ENCODE peak calls at places on chromosomes 12 and 14, in five cellular contexts. Z is HepG2, C is HCT116, D is K562, S is GM12878. O is an unnamed sample.

GRCh38 chr12:54601841-54602240 is 13.4 kb upstream of the PPP1R1A start:
- DNase-seq in S (no peak), Z (no peak), D (no peak), C (no peak), O (peak)

GRCh38 chr12:24045816-24046257 is 96.4 kb upstream of the SOX5 start:
- DNase-seq in S (no peak), D (no peak), Z (peak), C (no peak), O (no peak)

GRCh38 chr12:632102-632696 is 31.0 kb downstream of the NINJ2 start:
- DNase-seq in Z (peak), C (no peak), D (no peak), S (no peak), O (peak)

GRCh38 chr14:79199217-79199616 is 1012.1 kb downstream of the DIO2 start:
- DNase-seq in Z (no peak), S (no peak), D (no peak), C (no peak), O (no peak)

GRCh38 chr12:71584356-71584755 is 79.3 kb downstream of the ZFC3H1 start:
- DNase-seq in C (no peak), Z (no peak), S (no peak), D (no peak), O (no peak)

GRCh38 chr14:73227812-73228781 is 9.2 kb upstream of the PAPLN start:
- DNase-seq in Z (peak), S (no peak), C (no peak), D (no peak), O (no peak)

GRCh38 chr12:117091758-117092510 is 7.3 kb downstream of the TESC start:
- DNase-seq in S (no peak), D (no peak), C (no peak), Z (peak), O (no peak)

GRCh38 chr12:96416033-96416790 is 16.0 kb upstream of the CDK17 start:
- DNase-seq in D (no peak), S (no peak), C (no peak), Z (peak), O (no peak)

GRCh38 chr12:98296462-98297079 is 218.8 kb upstream of the TMPO start:
- DNase-seq in D (no peak), C (no peak), S (no peak), Z (no peak), O (peak)

GRCh38 chr12:42741771-42742510 is 152.4 kb upstream of the PRICKLE1 start:
- DNase-seq in Z (no peak), C (no peak), S (no peak), D (no peak), O (no peak)

GRCh38 chr12:64034901-64035576 is 187.1 kb downstream of the KICS2 start:
- DNase-seq in Z (peak), C (no peak), S (no peak), D (no peak), O (no peak)

GRCh38 chr14:59847711-59848110 is 22.9 kb downstream of the RTN1 start:
- DNase-seq in C (no peak), Z (no peak), D (no peak), S (no peak), O (no peak)

GRCh38 chr14:103512701-103513611 is 9.7 kb downstream of the CKB start:
- DNase-seq in S (no peak), C (no peak), D (no peak), Z (no peak), O (no peak)

GRCh38 chr12:131346578-131347344 is 364.1 kb upstream of the SFSWAP start:
- DNase-seq in D (no peak), C (no peak), Z (no peak), S (no peak), O (no peak)

GRCh38 chr14:23095196-23096108 is at the start of gene C14orf119:
- DNase-seq in C (peak), S (peak), Z (peak), D (peak), O (peak)

GRCh38 chr12:5438671-5439200 is 6.8 kb downstream of the NTF3 start:
- DNase-seq in C (no peak), D (no peak), Z (no peak), S (no peak), O (no peak)

GRCh38 chr14:89908712-89909450 is 45.6 kb downstream of the EFCAB11 start:
- DNase-seq in S (no peak), D (no peak), Z (no peak), C (no peak), O (no peak)

GRCh38 chr14:51582437-51582836 is 69.3 kb upstream of the FRMD6 start:
- DNase-seq in D (no peak), C (no peak), Z (no peak), S (no peak), O (no peak)

GRCh38 chr14:76647699-76648298 is 113.5 kb upstream of the VASH1 start:
- DNase-seq in D (peak), S (no peak), C (peak), Z (peak), O (peak)

GRCh38 chr12:104049278-104050257 is at the start of gene GLT8D2:
- DNase-seq in D (no peak), Z (no peak), C (no peak), S (no peak), O (peak)

GRCh38 chr14:31950760-31951637 is 126.1 kb upstream of the ARHGAP5 start:
- DNase-seq in Z (no peak), C (no peak), D (peak), S (no peak), O (no peak)

GRCh38 chr14:64983439-64984310 is 3.0 kb upstream of the FNTB start:
- DNase-seq in C (peak), D (no peak), S (no peak), Z (peak), O (peak)

GRCh38 chr14:68214431-68214830 is 394.9 kb downstream of the RAD51B start:
- DNase-seq in C (no peak), S (no peak), D (no peak), Z (no peak), O (no peak)

GRCh38 chr12:65319680-65320193 is 41.3 kb downstream of the MSRB3 start:
- DNase-seq in C (no peak), S (no peak), Z (peak), D (no peak), O (no peak)

GRCh38 chr12:67545298-67545697 is 103.2 kb upstream of the DYRK2 start:
- DNase-seq in C (no peak), Z (no peak), S (no peak), D (no peak), O (no peak)

GRCh38 chr14:71398450-71398849 is 491.2 kb downstream of the PCNX1 start:
- DNase-seq in C (no peak), S (peak), Z (no peak), D (no peak), O (no peak)

GRCh38 chr14:68297871-68298468 is 478.4 kb downstream of the RAD51B start:
- DNase-seq in Z (peak), C (no peak), D (no peak), S (no peak), O (no peak)

GRCh38 chr14:24138396-24139271 is 2.6 kb downstream of the PSME1 start:
- DNase-seq in C (no peak), Z (no peak), D (no peak), S (no peak), O (no peak)

GRCh38 chr12:39145175-39145999 is 240.0 kb upstream of the CPNE8 start:
- DNase-seq in C (no peak), Z (no peak), D (no peak), S (no peak), O (no peak)

GRCh38 chr14:28661171-28661772 is 105.3 kb upstream of the FOXG1 start:
- DNase-seq in C (no peak), Z (peak), S (no peak), D (no peak), O (no peak)
- TF ChIP-seq JUND in C (no peak), Z (no peak), S (no peak), D (no peak), O (no peak)

GRCh38 chr12:85266391-85266790 is 13.6 kb upstream of the ALX1 start:
- DNase-seq in Z (no peak), C (no peak), S (no peak), D (no peak), O (no peak)

GRCh38 chr12:85260904-85261303 is 19.1 kb upstream of the ALX1 start:
- DNase-seq in S (no peak), D (no peak), Z (no peak), C (no peak), O (no peak)
- TF ChIP-seq JUND in S (no peak), D (no peak), Z (no peak), C (no peak), O (no peak)

GRCh38 chr14:93042968-93043940 is 72.5 kb downstream of the ITPK1 start:
- DNase-seq in Z (peak), S (no peak), D (no peak), C (peak), O (peak)
- TF ChIP-seq JUND in Z (peak), S (no peak), D (no peak), C (no peak), O (no peak)

GRCh38 chr14:75391953-75392352 is 35.9 kb upstream of the JDP2 start:
- DNase-seq in S (no peak), C (no peak), Z (no peak), D (no peak), O (no peak)

GRCh38 chr14:75389679-75390078 is 38.1 kb upstream of the JDP2 start:
- DNase-seq in Z (no peak), S (no peak), D (no peak), C (no peak), O (no peak)

GRCh38 chr14:75392686-75393641 is 34.9 kb upstream of the JDP2 start:
- DNase-seq in S (no peak), Z (no peak), C (no peak), D (no peak), O (no peak)

GRCh38 chr14:75393794-75394193 is 34.0 kb upstream of the JDP2 start:
- DNase-seq in Z (no peak), C (no peak), S (no peak), D (no peak), O (no peak)

GRCh38 chr14:75390183-75390582 is 37.6 kb upstream of the JDP2 start:
- DNase-seq in Z (no peak), D (no peak), S (no peak), C (no peak), O (no peak)
- TF ChIP-seq JUND in Z (no peak), D (no peak), S (no peak), C (no peak), O (no peak)

GRCh38 chr14:92397140-92397815 is 74.3 kb downstream of the SLC24A4 start:
- DNase-seq in Z (no peak), C (peak), D (no peak), S (no peak), O (no peak)
- TF ChIP-seq JUND in Z (no peak), C (peak), D (no peak), S (no peak), O (no peak)

GRCh38 chr12:115916910-115917668 is 360.4 kb downstream of the MED13L start:
- DNase-seq in S (no peak), D (peak), C (peak), Z (peak), O (peak)
- TF ChIP-seq JUND in S (no peak), D (no peak), C (no peak), Z (no peak), O (no peak)

GRCh38 chr12:27331927-27332324 is 710 bp upstream of the BMAL2 start:
- DNase-seq in S (no peak), Z (no peak), D (no peak), C (no peak), O (no peak)

GRCh38 chr12:27334052-27334720 is 1.6 kb downstream of the BMAL2 start:
- DNase-seq in C (no peak), D (no peak), Z (no peak), S (no peak), O (no peak)

GRCh38 chr12:27334721-27335082 is 2.1 kb downstream of the BMAL2 start:
- DNase-seq in Z (no peak), C (no peak), D (no peak), S (no peak), O (no peak)

GRCh38 chr12:27332407-27333310 is at the start of gene BMAL2:
- DNase-seq in C (no peak), S (no peak), D (peak), Z (peak), O (peak)

GRCh38 chr12:27333311-27334009 is 824 bp downstream of the BMAL2 start:
- DNase-seq in Z (no peak), C (no peak), D (no peak), S (no peak), O (peak)
- TF ChIP-seq JUND in Z (no peak), C (no peak), D (no peak), S (no peak), O (no peak)

GRCh38 chr14:26897186-26897585 is 299.4 kb upstream of the NOVA1 start:
- DNase-seq in D (no peak), C (no peak), S (no peak), Z (no peak), O (no peak)

DNA sequence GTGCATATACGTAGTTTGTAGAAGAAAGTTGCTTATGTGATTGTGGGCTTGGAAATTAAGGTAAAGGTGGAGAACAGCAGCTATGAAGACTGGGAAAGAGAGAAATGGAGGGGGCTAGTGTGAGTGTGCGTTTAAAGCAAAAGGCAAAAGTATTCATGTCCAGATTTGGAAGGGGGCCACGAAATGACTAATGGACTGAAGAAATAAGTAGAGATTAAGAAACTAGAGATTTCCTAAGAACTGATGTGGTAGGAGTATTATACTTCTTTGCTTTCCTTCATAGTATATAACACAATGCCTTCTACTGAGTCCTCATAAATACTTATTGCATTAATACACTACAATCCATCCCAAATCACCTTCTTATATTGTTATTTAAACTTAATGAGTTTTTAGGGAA is 298.6 kb upstream of the NOVA1 start:
- DNase-seq in Z (no peak), D (no peak), C (no peak), S (no peak), O (no peak)
- TF ChIP-seq JUND in Z (no peak), D (no peak), C (no peak), S (no peak), O (no peak)